ENCODE peak calls at places on chromosomes 3 and 15, in eight cellular contexts. Y, J, I, W, C, N, Q and G are unnamed samples.

GRCh38 chr15:64246364-64247189 is 83.8 kb upstream of the PPIB start:
- DNase-seq in Q (no peak), C (no peak), W (peak; percentile 81), I (no peak), Y (peak; percentile 34), N (no peak), J (no peak), G (peak; percentile 66)

GRCh38 chr3:141618511-141618910 is 119.6 kb upstream of the RNF7 start:
- DNase-seq in Q (no peak), Y (no peak), W (no peak), N (no peak), I (no peak), J (no peak), C (no peak), G (no peak)

GRCh38 chr3:105847452-105847851 is 21.4 kb downstream of the CBLB start:
- DNase-seq in C (no peak), J (no peak), Q (no peak), W (no peak), Y (no peak), N (no peak), I (no peak), G (no peak)

GRCh38 chr3:59727902-59728301 is 678.1 kb upstream of the CFAP20DC start:
- DNase-seq in C (no peak), Y (no peak), Q (no peak), I (no peak), N (no peak), W (no peak), J (no peak), G (no peak)

GRCh38 chr3:197029511-197030167 is at the start of gene MELTF:
- DNase-seq in J (peak; percentile 70), N (peak; percentile 83), W (peak; percentile 50), I (peak; percentile 59), Q (peak; percentile 71), C (peak; percentile 84), Y (peak; percentile 80), G (peak; percentile 98)

GRCh38 chr3:196948442-196949365 is 6.4 kb upstream of the NCBP2 start:
- DNase-seq in C (no peak), Q (no peak), I (no peak), N (no peak), W (peak; percentile 9), Y (peak; percentile 77), J (peak; percentile 68), G (no peak)

GRCh38 chr15:88243156-88243555 is 13.4 kb downstream of the NTRK3 start:
- DNase-seq in W (no peak), Y (no peak), C (no peak), I (no peak), J (no peak), Q (no peak), N (no peak), G (no peak)

GRCh38 chr3:138786788-138787276 is 47.9 kb downstream of the PIK3CB start:
- DNase-seq in J (no peak), N (no peak), W (peak; percentile 85), I (no peak), Y (no peak), Q (no peak), C (no peak), G (peak; percentile 27)

GRCh38 chr3:124702950-124703349 is 27.3 kb upstream of the UMPS start:
- DNase-seq in I (no peak), C (no peak), N (no peak), W (no peak), Q (no peak), J (no peak), Y (no peak), G (no peak)

GRCh38 chr3:192772495-192772894 is 45.2 kb upstream of the FGF12 start:
- DNase-seq in I (peak; percentile 5), C (no peak), J (peak; percentile 61), W (peak; percentile 29), N (no peak), Y (peak; percentile 77), Q (no peak), G (peak; percentile 15)

GRCh38 chr3:51874411-51874810 is 990 bp downstream of the IQCF5 start:
- DNase-seq in W (no peak), N (no peak), I (no peak), Y (no peak), Q (no peak), J (no peak), C (no peak), G (no peak)

GRCh38 chr3:51873876-51874275 is 1.5 kb downstream of the IQCF5 start:
- DNase-seq in Q (no peak), C (no peak), Y (no peak), I (no peak), J (no peak), W (no peak), N (no peak), G (no peak)

GRCh38 chr3:51874889-51875288 is 512 bp downstream of the IQCF5 start:
- DNase-seq in Y (no peak), N (no peak), C (no peak), W (no peak), I (no peak), Q (no peak), J (no peak), G (no peak)

GRCh38 chr3:51876186-51876585 is 785 bp upstream of the IQCF5 start:
- DNase-seq in Q (no peak), N (no peak), Y (no peak), J (no peak), W (no peak), C (no peak), I (no peak), G (no peak)

GRCh38 chr3:51875501-51875900 is at the start of gene IQCF5:
- DNase-seq in Y (no peak), C (no peak), N (no peak), Q (no peak), W (no peak), J (no peak), I (no peak), G (no peak)
- TF ChIP-seq CTCF in Y (no peak), C (no peak), N (no peak), Q (no peak), W (no peak), J (no peak), I (no peak), G (no peak)

GRCh38 chr3:47850062-47850802 is 47.3 kb downstream of the DHX30 start:
- DNase-seq in Y (peak; percentile 54), J (no peak), I (peak; percentile 36), N (peak; percentile 14), W (peak; percentile 31), C (no peak), Q (no peak), G (no peak)
- TF ChIP-seq CTCF in Y (peak; percentile 60), J (peak; percentile 29), I (peak; percentile 28), N (peak; percentile 54), W (peak; percentile 57), C (peak; percentile 29), Q (peak; percentile 63), G (no peak)

DNA sequence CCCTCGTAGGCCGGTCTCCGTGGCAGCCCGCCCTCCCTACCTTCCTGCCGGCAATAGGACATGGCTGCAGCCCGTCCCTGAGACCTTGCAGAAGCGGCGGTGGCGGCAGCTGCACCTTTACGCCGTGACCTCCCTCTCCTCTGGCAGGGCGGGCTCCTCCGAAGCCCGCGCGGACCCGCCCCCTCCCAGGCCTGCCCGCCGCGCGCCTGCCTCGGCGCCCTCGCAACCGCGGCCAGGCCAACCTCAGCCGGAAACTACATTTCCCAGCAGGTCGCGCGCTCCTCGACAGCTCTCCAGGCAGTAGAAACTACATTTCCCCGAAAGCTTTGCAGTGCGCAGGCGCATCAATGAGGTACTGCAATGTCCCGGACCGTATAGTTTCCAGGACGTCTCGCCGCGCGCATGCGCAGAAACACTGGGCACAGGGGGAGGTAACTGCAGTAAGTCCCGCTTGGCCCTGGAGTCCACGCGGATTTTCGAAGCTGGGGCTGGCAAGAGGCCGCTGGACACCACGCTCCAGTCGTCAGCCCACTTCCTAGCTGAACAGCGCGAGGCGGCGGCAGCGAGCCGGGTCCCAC is at the start of the genes CHCHD4 and TMEM43:
- DNase-seq in W (peak; percentile 99), Q (peak; percentile 97), C (peak; percentile 100), J (peak; percentile 99), N (peak; percentile 99), Y (peak; percentile 99), I (peak; percentile 100), G (peak; percentile 100)
- TF ChIP-seq CTCF in W (no peak), Q (no peak), C (no peak), J (no peak), N (no peak), Y (no peak), I (peak; percentile 24), G (no peak)

GRCh38 chr3:163817015-163817414 is 1261.3 kb downstream of the SI start:
- DNase-seq in I (no peak), Q (no peak), W (no peak), C (no peak), Y (no peak), J (no peak), N (no peak), G (no peak)
- TF ChIP-seq CTCF in I (no peak), Q (no peak), W (no peak), C (no peak), Y (no peak), J (no peak), N (no peak), G (no peak)